ENCODE peak calls at places on chromosomes 4 and X, in five cellular contexts. P is H1, V is K562, O is GM12878, C is GM12891. D is an unnamed sample.

GRCh38 chrX:121008920-121009319 is 23.4 kb upstream of the CT47A1 start:
- DNase-seq in P (no peak), V (no peak), O (no peak), C (no peak), D (no peak)

GRCh38 chr4:176563591-176563990 is 229.1 kb downstream of the VEGFC start:
- DNase-seq in P (no peak), V (no peak), O (no peak), C (no peak), D (no peak)

GRCh38 chr4:150217192-150217591 is 138.9 kb downstream of the DCLK2 start:
- DNase-seq in P (no peak), V (no peak), O (no peak), C (no peak), D (no peak)

GRCh38 chr4:88108747-88109122 is 49.7 kb downstream of the ABCG2 start:
- DNase-seq in P (no peak), V (no peak), O (no peak), C (no peak), D (no peak)

GRCh38 chr4:81746071-81746470 is 274.4 kb upstream of the RASGEF1B start:
- DNase-seq in P (no peak), V (no peak), O (no peak), C (no peak), D (no peak)

GRCh38 chr4:8694651-8695151 is 102.1 kb downstream of the CPZ start:
- DNase-seq in P (peak), V (no peak), O (no peak), C (no peak), D (no peak)

GRCh38 chrX:152915541-152916241 is 17.8 kb downstream of the ZNF185 start:
- DNase-seq in P (peak), V (peak), O (no peak), C (peak), D (peak)

GRCh38 chr4:151325320-151326246 is at the start of gene SH3D19:
- DNase-seq in P (peak), V (no peak), O (no peak), C (no peak), D (no peak)

GRCh38 chr4:156977435-156978160 is 6.0 kb upstream of the PDGFC start:
- DNase-seq in P (no peak), V (no peak), O (no peak), C (no peak), D (no peak)

GRCh38 chrX:525134-525533 is 105.5 kb upstream of the SHOX start:
- DNase-seq in P (no peak), V (no peak), O (no peak), C (no peak), D (no peak)

GRCh38 chrX:100376581-100376980 is 33.5 kb downstream of the PCDH19 start:
- DNase-seq in P (no peak), V (no peak), O (no peak), C (no peak), D (no peak)

GRCh38 chr4:151922306-151922705 is 161.5 kb upstream of the GATB start:
- DNase-seq in P (no peak), V (no peak), O (no peak), C (no peak), D (no peak)

GRCh38 chrX:48466696-48467095 is 3.4 kb downstream of the SLC38A5 start:
- DNase-seq in P (peak), V (peak), O (no peak), C (no peak), D (no peak)

GRCh38 chr4:183838987-183839712 is 66.0 kb upstream of the STOX2 start:
- DNase-seq in P (no peak), V (no peak), O (no peak), C (no peak), D (no peak)

GRCh38 chr4:168610911-168611530 is 114.2 kb downstream of the PALLD start:
- DNase-seq in P (no peak), V (no peak), O (no peak), C (no peak), D (no peak)

GRCh38 chrX:11329016-11329415 is 35.8 kb downstream of the AMELX start:
- DNase-seq in P (no peak), V (no peak), O (no peak), C (no peak), D (no peak)

GRCh38 chr4:113223001-113223400 is 173.5 kb downstream of the ANK2 start:
- DNase-seq in P (no peak), V (no peak), O (no peak), C (no peak), D (no peak)

GRCh38 chr4:189121336-189121735 is 819.3 kb upstream of the FRG1 start:
- DNase-seq in P (no peak), V (no peak), O (no peak), C (no peak), D (no peak)

GRCh38 chrX:25503826-25504225 is 488.1 kb upstream of the ARX start:
- DNase-seq in P (no peak), V (no peak), O (no peak), C (no peak), D (no peak)

GRCh38 chr4:183960021-183960420 is 54.9 kb downstream of the STOX2 start:
- DNase-seq in P (peak), V (peak), O (no peak), C (no peak), D (no peak)

GRCh38 chrX:139120760-139121159 is 409.2 kb upstream of the FGF13 start:
- DNase-seq in P (no peak), V (no peak), O (no peak), C (no peak), D (no peak)

GRCh38 chr4:108060686-108061321 is 71.1 kb downstream of the HADH start:
- DNase-seq in P (no peak), V (no peak), O (no peak), C (no peak), D (no peak)

GRCh38 chr4:122701061-122701460 is 31.4 kb upstream of the BBS12 start:
- DNase-seq in P (no peak), V (no peak), O (no peak), C (no peak), D (no peak)

GRCh38 chr4:120266602-120267001 is 200.0 kb upstream of the MAD2L1 start:
- DNase-seq in P (no peak), V (no peak), O (no peak), C (no peak), D (no peak)

GRCh38 chr4:145533011-145533410 is 51.4 kb downstream of the SMAD1 start:
- DNase-seq in P (no peak), V (no peak), O (no peak), C (no peak), D (no peak)

GRCh38 chr4:145709336-145709735 is 29.4 kb downstream of the C4orf51 start:
- DNase-seq in P (no peak), V (no peak), O (no peak), C (no peak), D (no peak)

GRCh38 chr4:142721187-142721586 is 124.9 kb downstream of the INPP4B start:
- DNase-seq in P (no peak), V (no peak), O (no peak), C (no peak), D (no peak)

GRCh38 chr4:140633154-140633553 is 64.4 kb upstream of the UCP1 start:
- DNase-seq in P (no peak), V (no peak), O (no peak), C (no peak), D (no peak)
- TF ChIP-seq TAF1 in P (no peak), V (no peak), O (no peak), C (no peak), D (no peak)

GRCh38 chrX:150696264-150696789 is 3.1 kb downstream of the MTMR1 start:
- DNase-seq in P (no peak), V (no peak), O (no peak), C (no peak), D (no peak)

GRCh38 chrX:150692837-150693781 is at the start of gene MTMR1:
- DNase-seq in P (no peak), V (peak), O (no peak), C (peak), D (peak)

GRCh38 chrX:150694738-150695410 is 1.7 kb downstream of the MTMR1 start:
- DNase-seq in P (no peak), V (peak), O (no peak), C (no peak), D (no peak)

GRCh38 chrX:150692296-150692695 is 900 bp upstream of the MTMR1 start:
- DNase-seq in P (no peak), V (no peak), O (no peak), C (no peak), D (no peak)

DNA sequence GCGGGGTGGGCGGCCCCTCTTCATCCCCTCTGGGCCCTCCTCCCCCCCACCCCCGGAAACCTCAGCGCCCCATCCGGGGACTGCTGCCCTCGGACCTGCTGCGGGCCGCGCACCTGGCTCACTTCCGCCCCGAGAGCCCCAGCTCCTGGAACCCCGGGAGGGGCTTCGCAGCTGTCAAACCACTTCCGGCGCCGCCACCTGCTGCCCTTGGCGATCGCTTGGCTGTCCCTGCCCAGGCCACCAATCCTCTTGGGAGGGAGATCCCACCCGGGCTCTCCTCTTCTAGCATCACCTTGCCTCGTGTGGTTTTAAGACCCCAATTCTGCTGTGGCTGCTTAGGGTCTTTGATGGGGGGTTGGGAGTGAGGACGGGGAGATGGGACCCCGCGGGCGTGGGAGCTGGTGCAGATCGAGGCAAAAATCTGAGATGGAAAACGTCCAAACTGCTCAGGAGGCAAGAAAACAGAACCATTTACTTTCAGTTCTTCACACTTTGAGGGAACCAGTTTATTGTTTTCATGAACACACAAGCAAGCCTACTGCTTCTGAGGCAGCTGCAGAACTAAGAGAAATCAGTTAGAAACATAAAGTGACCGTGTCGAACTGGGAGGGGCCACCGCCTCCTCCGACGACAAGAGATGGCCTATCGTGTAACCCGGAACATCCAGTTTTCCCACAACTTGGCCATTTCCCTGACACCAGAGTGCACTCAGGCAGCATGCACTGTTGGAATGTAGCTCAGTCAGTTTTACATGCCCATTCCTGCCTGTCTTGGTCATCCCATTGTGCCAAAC is 782 bp downstream of the MTMR1 start:
- DNase-seq in P (peak), V (peak), O (no peak), C (peak), D (peak)
- TF ChIP-seq POLR2A in P (no peak), V (no peak), O (no peak), C (no peak), D (no peak)

DNA sequence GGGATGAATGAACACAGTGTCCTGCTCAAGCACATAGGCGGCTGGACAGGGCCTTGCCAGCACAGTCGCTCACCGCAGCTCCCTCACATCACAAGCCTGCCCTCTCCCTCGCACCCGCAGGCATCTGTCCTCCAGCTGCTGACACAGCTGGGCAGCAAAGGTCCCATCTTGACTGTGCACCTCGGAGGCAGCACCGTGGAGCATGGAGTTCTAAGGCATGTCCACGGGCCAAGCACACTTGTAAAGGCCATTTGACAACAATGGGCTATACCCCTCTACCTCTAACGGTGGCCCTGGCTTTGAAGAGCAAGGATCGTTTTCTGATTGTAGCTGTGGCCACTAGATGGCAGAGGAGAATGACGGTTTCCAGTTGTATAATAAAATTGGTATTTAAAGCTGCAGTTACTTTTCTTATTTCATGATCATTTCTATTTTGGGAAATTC is 53.8 kb downstream of the APLN start:
- DNase-seq in P (no peak), V (peak), O (no peak), C (no peak), D (no peak)
- TF ChIP-seq TAF1 in P (no peak), V (no peak), O (no peak), C (no peak), D (no peak)

DNA sequence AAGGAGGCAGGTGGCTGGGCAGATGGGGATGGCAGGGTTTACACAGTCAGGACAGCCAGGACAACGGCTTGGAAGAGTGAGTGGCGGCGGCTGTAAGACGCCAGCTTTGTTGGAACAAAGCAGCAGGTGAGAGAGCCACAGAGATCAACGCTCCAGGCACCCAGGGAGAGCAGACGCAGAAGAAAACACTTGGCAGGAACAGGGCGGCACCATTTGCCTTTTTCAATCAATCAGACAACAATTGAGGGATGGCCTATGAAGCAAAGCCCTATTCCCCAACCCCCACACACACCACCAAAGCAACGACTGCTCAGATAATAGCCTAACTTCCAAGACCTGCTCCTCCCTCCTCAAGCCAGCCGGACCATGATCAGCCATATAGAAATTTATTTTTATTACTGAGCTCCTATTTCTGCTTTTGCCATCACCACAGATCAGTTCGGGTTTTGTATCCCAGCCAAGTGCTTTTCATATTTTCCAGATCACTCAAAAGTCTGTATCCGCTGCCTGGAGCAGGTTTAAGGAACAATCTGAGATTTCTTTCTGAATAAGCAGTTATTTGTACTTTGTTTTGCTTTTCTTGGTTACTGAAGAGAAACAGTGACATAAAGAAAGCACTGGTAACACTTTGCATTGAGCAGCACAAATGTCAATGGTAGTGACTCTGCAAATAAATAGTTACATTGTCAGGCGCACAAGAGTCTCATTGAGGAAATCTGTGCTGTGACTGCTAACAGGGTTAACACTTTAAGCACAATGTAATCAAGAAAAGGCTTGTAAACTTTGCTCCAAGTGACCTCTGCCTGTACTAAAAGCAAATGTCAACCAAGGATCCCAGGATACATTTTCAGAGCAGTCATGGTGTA is 81.8 kb upstream of the RBPJ start:
- DNase-seq in P (no peak), V (no peak), O (no peak), C (no peak), D (no peak)
- TF ChIP-seq POLR2A in P (no peak), V (no peak), O (no peak), C (no peak), D (no peak)

DNA sequence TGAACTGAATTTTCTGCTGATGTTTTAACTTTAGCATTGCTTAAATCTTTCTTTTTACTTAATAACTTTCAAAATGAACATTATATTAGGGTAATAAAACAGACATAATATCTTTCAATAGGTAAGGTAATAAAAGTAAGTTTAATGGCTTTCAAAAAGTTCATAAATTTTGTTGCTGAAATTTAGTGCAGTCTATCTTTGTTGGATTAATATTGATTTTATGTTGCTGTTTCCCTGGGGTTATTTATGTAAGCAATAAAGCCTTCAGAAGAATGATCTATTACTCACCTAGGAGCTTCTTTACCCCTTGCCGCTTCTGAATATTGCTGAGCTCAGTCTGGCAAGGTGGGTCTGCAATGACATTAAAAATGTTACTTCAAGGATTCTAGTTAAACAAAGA is 492.6 kb downstream of the SPOCK3 start:
- DNase-seq in P (no peak), V (no peak), O (no peak), C (no peak), D (no peak)
- TF ChIP-seq TAF1 in P (no peak), V (no peak), O (no peak), C (no peak), D (no peak)

DNA sequence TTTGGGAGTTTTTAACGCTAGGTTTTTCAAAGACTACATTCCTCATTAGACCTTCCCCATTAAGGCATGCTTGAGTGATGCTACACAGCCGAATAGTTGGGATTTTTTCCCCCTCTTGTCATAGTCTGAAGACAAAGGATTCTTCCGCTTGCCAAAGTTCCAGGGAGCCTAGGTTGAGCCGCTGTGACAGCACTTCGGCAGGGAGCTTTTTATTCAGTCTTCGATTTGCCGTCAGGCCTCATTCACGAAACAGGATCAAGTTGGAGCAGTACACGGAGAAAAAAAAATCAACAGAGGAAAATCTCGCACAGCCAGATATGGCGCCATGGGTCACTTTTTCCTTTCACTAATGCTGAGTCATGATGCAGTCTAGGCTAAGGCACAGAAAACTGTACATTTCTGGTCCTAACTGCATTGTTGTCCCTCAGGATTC is 24.3 kb downstream of the SHROOM3 start:
- DNase-seq in P (no peak), V (no peak), O (no peak), C (no peak), D (no peak)
- TF ChIP-seq POLR2A in P (no peak), V (no peak), O (no peak), C (no peak), D (no peak)

GRCh38 chr4:38728651-38729141 is 54.1 kb downstream of the TLR10 start:
- DNase-seq in P (peak), V (no peak), O (no peak), C (no peak), D (no peak)
- TF ChIP-seq TAF1 in P (no peak), V (no peak), O (no peak), C (no peak), D (no peak)

DNA sequence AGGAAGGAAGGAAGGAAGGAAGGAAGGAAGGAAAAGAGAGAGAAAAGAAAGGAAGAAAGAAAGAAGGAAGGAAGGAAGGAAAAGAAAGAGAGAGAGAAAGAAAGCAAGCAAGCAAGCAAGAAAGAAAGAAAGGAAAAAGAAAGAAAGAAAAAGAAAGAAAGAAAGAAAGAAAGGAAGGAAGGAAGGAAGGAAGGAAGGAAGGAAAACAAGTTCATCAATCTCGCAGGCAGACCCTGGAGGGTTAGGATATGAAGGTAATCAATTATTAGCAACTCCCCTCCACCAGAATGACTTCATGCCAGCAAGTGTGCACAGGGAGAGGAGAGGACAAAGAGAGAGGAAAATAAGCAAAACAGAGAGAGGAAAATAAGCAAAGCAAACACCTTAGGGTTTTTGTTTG is 80.2 kb downstream of the MTNR1A start:
- DNase-seq in P (no peak), V (no peak), O (no peak), C (no peak), D (no peak)
- TF ChIP-seq POLR2A in P (no peak), V (no peak), O (no peak), C (no peak), D (no peak)

DNA sequence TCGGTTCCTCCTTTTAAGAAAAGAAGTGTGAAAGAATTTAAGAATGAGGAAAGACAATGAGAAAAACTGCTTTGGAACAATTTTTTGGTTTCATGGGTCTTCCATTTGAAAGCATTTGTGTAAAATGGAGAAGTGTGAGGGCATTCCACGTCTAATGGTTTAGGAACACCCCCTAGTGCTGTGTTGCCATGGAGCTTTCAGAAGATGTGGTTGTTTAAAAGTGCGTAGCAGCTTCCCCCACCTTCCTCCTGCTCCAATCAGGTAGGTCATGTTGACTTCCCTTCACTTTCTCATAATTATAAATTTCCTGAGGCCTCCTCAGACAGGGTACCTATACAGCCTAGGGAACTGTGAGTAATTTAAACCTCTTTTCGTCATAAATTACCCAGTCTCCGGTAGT is 50.0 kb downstream of the UGT2B10 start:
- DNase-seq in P (no peak), V (no peak), O (no peak), C (no peak), D (no peak)
- TF ChIP-seq TAF1 in P (no peak), V (no peak), O (no peak), C (no peak), D (no peak)